ENCODE peak calls at places on chromosomes 2 and 18, in seven cellular contexts. J, Y, X, F, G, Z and N are unnamed samples.

GRCh38 chr2:231297108-231297908 is 98.2 kb upstream of the B3GNT7 start:
- DNase-seq in J (peak), Y (no peak), X (peak), F (no peak), G (peak), Z (peak), N (peak)

GRCh38 chr2:88735853-88736252 is 44.4 kb downstream of the RPIA start:
- DNase-seq in J (no peak), Y (no peak), X (no peak), F (no peak), G (no peak), Z (no peak), N (no peak)

GRCh38 chr2:234032301-234032856 is 18.1 kb upstream of the SPP2 start:
- DNase-seq in J (no peak), Y (no peak), X (no peak), F (no peak), G (peak), Z (no peak), N (no peak)

GRCh38 chr2:148909114-148909513 is 34.1 kb downstream of the KIF5C start:
- DNase-seq in J (no peak), Y (no peak), X (no peak), F (no peak), G (peak), Z (no peak), N (no peak)

GRCh38 chr18:55152801-55153200 is 193.5 kb upstream of the CCDC68 start:
- DNase-seq in J (no peak), Y (no peak), X (no peak), F (no peak), G (peak), Z (peak), N (no peak)

GRCh38 chr2:135945521-135945920 is 39.9 kb downstream of the DARS1 start:
- DNase-seq in J (no peak), Y (no peak), X (no peak), F (no peak), G (no peak), Z (no peak), N (no peak)

GRCh38 chr18:23890589-23890988 is 124.0 kb upstream of the TTC39C start:
- DNase-seq in J (no peak), Y (no peak), X (no peak), F (no peak), G (peak), Z (peak), N (no peak)

GRCh38 chr2:19299032-19299431 is 59.4 kb downstream of the OSR1 start:
- DNase-seq in J (no peak), Y (no peak), X (no peak), F (no peak), G (peak), Z (no peak), N (no peak)

GRCh38 chr2:43218550-43219382 is 7.6 kb downstream of the ZFP36L2 start:
- DNase-seq in J (no peak), Y (peak), X (peak), F (peak), G (peak), Z (no peak), N (no peak)

GRCh38 chr2:188285774-188286173 is 5.9 kb upstream of the GULP1 start:
- DNase-seq in J (no peak), Y (no peak), X (peak), F (no peak), G (no peak), Z (no peak), N (no peak)

GRCh38 chr18:5770176-5770575 is 125.1 kb downstream of the TMEM200C start:
- DNase-seq in J (no peak), Y (no peak), X (peak), F (no peak), G (no peak), Z (no peak), N (no peak)

GRCh38 chr2:27118525-27119329 is at the start of gene CGREF1:
- DNase-seq in J (no peak), Y (no peak), X (peak), F (no peak), G (no peak), Z (no peak), N (no peak)

GRCh38 chr2:177906041-177906718 is 166.4 kb downstream of the PDE11A start:
- DNase-seq in J (no peak), Y (peak), X (peak), F (no peak), G (peak), Z (peak), N (peak)

GRCh38 chr2:8656160-8656641 is 25.7 kb upstream of the ID2 start:
- DNase-seq in J (no peak), Y (no peak), X (no peak), F (no peak), G (peak), Z (no peak), N (no peak)

GRCh38 chr18:2970344-2970743 is 42.6 kb downstream of the LPIN2 start:
- DNase-seq in J (no peak), Y (no peak), X (no peak), F (no peak), G (no peak), Z (no peak), N (no peak)